ENCODE peak calls at places on chromosomes 4 and X, in seven cellular contexts. K is transverse colon, A is breast epithelium, O is suprapubic skin, G is upper lobe of left lung, N is spleen, J is HCT116. V is an unnamed sample.
A peak's percentile ranks its signal among the peaks of the same experiment; 100 is the strongest.

GRCh38 chrX:155246748-155247147 is 17.5 kb downstream of the RAB39B start:
- DNase-seq in K (no peak), A (no peak), O (no peak), G (no peak), N (no peak), J (no peak), V (no peak)

GRCh38 chrX:137194164-137194563 is 160.4 kb upstream of the GPR101 start:
- DNase-seq in K (no peak), A (no peak), O (no peak), G (no peak), N (no peak), J (peak; percentile 16), V (no peak)

GRCh38 chrX:128769511-128769910 is 717.3 kb upstream of the ACTRT1 start:
- DNase-seq in K (no peak), A (no peak), O (no peak), G (no peak), N (no peak), J (no peak), V (no peak)

GRCh38 chrX:40581333-40581910 is 652 bp downstream of the ATP6AP2 start:
- DNase-seq in K (no peak), A (no peak), O (no peak), G (no peak), N (no peak), J (no peak), V (no peak)

GRCh38 chrX:21741378-21741777 is 16.5 kb downstream of the SMPX start:
- DNase-seq in K (no peak), A (no peak), O (no peak), G (no peak), N (no peak), J (no peak), V (no peak)

GRCh38 chrX:68139791-68140190 is 293.5 kb downstream of the OPHN1 start:
- DNase-seq in K (no peak), A (no peak), O (no peak), G (no peak), N (no peak), J (no peak), V (no peak)

GRCh38 chr4:53861856-53862610 is 202.4 kb downstream of the CHIC2 start:
- DNase-seq in K (no peak), A (no peak), O (no peak), G (no peak), N (no peak), J (no peak), V (no peak)

GRCh38 chr4:134544303-134544761 is 342.7 kb upstream of the PABPC4L start:
- DNase-seq in K (peak; percentile 11), A (no peak), O (no peak), G (no peak), N (no peak), J (peak; percentile 23), V (no peak)

GRCh38 chrX:133910539-133910938 is 74.9 kb downstream of the GPC3 start:
- DNase-seq in K (no peak), A (no peak), O (no peak), G (no peak), N (no peak), J (no peak), V (no peak)

GRCh38 chr4:126269106-126269505 is 954.4 kb downstream of the FAT4 start:
- DNase-seq in K (no peak), A (no peak), O (no peak), G (no peak), N (no peak), J (no peak), V (no peak)

GRCh38 chrX:12497832-12498591 is 293.2 kb upstream of the PRPS2 start:
- DNase-seq in K (no peak), A (no peak), O (no peak), G (no peak), N (no peak), J (no peak), V (no peak)

GRCh38 chrX:17608898-17609297 is 128.4 kb upstream of the SCML1 start:
- DNase-seq in K (no peak), A (no peak), O (no peak), G (no peak), N (no peak), J (no peak), V (no peak)

GRCh38 chr4:119512398-119512797 is 116.2 kb downstream of the PDE5A start:
- DNase-seq in K (no peak), A (no peak), O (no peak), G (no peak), N (no peak), J (no peak), V (no peak)

GRCh38 chr4:119521306-119521705 is 107.3 kb downstream of the PDE5A start:
- DNase-seq in K (peak; percentile 67), A (no peak), O (no peak), G (no peak), N (no peak), J (no peak), V (no peak)

GRCh38 chr4:119518915-119519410 is 109.6 kb downstream of the PDE5A start:
- DNase-seq in K (no peak), A (no peak), O (no peak), G (no peak), N (no peak), J (no peak), V (no peak)

GRCh38 chr4:119518230-119518892 is 110.2 kb downstream of the PDE5A start:
- DNase-seq in K (no peak), A (no peak), O (no peak), G (no peak), N (no peak), J (no peak), V (no peak)

DNA sequence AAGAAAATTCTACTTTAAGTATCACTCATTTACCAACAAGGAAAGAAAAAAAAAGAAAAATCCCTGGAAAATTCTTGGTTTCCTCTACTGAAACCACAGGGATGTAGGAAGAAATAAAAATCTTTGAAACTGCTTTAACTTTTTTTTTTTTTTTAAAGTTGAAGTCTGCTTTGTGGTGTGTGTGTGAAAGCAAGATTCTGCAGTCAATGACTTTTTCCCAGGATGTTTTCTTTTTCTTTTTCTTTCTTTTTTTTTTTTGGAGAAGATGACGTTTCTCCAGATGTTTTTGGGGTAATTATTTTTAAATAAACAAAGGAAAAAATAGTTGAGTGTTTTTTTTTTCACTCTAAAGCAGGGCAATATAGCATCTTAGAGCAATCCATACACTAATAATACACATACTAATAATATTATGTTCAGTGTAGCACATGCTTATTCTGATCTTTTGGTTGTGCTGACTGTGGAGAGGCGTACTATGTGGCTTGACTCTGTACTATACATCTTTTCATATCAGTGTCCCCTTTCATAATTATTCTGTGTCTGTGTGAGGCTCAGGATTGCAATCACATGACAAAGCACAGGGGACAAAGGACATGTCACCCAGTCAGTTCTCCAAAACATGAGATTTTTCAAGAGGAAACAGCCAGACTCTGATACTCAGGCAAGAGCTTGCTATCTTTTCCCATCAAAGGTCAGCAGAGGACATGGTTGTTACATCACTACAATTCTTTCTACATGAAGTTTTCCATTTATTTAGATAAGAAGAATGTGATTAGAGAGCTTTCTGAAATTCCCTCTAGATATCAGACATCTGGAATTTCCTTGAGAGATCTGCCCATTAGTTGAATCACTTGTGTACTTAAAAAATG is 111.0 kb downstream of the PDE5A start:
- DNase-seq in K (no peak), A (no peak), O (no peak), G (no peak), N (no peak), J (no peak), V (no peak)
- TF ChIP-seq POLR2AphosphoS5 in K (no peak), A (no peak), O (no peak), G (no peak), N (no peak), J (no peak), V (no peak)

GRCh38 chr4:142741995-142742394 is 104.1 kb downstream of the INPP4B start:
- DNase-seq in K (no peak), A (no peak), O (no peak), G (no peak), N (no peak), J (no peak), V (no peak)
- TF ChIP-seq CTCF in K (no peak), A (no peak), O (no peak), G (no peak), N (no peak), J (peak; percentile 34), V (no peak)

GRCh38 chr4:1045193-1045594 is 33.8 kb downstream of the FGFRL1 start:
- DNase-seq in K (no peak), A (no peak), O (no peak), G (peak; percentile 67), N (peak; percentile 47), J (no peak), V (no peak)
- H3K4me1 ChIP-seq in K (peaks cover 3% of the 10 kb centered on the region), A (peaks cover 8% of the 10 kb centered on the region), O (peaks cover 55% of the 10 kb centered on the region), G (peaks cover 28% of the 10 kb centered on the region), N (peaks cover 6% of the 10 kb centered on the region), J (peaks cover 67% of the 10 kb centered on the region), V (peaks cover 44% of the 10 kb centered on the region)

GRCh38 chr4:141002323-141002805 is 130.9 kb downstream of the RNF150 start:
- DNase-seq in K (no peak), A (no peak), O (no peak), G (no peak), N (no peak), J (no peak), V (no peak)
- TF ChIP-seq POLR2AphosphoS5 in K (no peak), A (no peak), O (no peak), G (no peak), N (no peak), J (no peak), V (no peak)

DNA sequence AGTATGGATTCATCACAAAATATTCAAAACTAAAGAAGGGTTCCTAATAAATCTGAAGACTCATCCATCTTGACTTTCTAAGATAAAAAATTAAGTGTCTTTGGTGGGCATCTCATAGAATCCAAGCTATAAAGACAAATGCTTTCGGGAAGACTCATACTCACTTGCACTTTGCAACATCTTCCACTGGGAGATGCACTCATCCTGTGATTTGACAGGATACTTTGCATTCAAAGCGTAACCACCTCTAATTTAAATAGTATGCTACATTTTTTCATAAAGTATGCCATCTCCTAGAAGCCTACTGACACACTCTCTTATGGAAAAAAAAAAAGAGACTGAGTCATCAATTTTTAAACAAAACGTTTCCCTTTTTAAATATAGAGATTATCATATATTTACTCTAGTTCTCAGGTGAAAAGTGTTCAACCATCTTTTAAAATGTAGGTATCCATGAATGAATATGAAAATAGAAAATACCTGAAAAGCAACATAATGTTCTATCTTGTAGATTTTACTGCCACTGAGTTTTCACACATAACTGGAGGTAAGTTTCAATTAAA is 119.6 kb downstream of the KLHL13 start:
- DNase-seq in K (no peak), A (no peak), O (no peak), G (no peak), N (no peak), J (no peak), V (no peak)
- TF ChIP-seq CTCF in K (peak; percentile 32), A (no peak), O (no peak), G (no peak), N (no peak), J (no peak), V (peak; percentile 10)

V was measured in vagina.